ENCODE peak calls at places on chromosomes 12 and 14, in six cellular contexts. One of them, this sample, is unnamed.

GRCh38 chr12:10182662-10183061 is 3.8 kb downstream of the TMEM52B start:
- DNase-seq in K562: no peak
- DNase-seq in GM12878: no peak
- DNase-seq in GM12891: no peak
- DNase-seq in HepG2: no peak
- DNase-seq in H1: no peak
- DNase-seq in this sample: no peak

GRCh38 chr12:26017484-26018211 is 59.2 kb downstream of the RASSF8 start:
- DNase-seq in K562: peak; percentile 44
- DNase-seq in GM12878: no peak
- DNase-seq in GM12891: no peak
- DNase-seq in HepG2: peak; percentile 50
- DNase-seq in H1: peak; percentile 77
- DNase-seq in this sample: no peak

GRCh38 chr14:99892406-99892805 is 99.2 kb downstream of the EML1 start:
- DNase-seq in K562: no peak
- DNase-seq in GM12878: no peak
- DNase-seq in GM12891: no peak
- DNase-seq in HepG2: no peak
- DNase-seq in H1: no peak
- DNase-seq in this sample: no peak

GRCh38 chr12:47411961-47412360 is 293.9 kb downstream of the RPAP3 start:
- DNase-seq in K562: no peak
- DNase-seq in GM12878: no peak
- DNase-seq in GM12891: no peak
- DNase-seq in HepG2: no peak
- DNase-seq in H1: no peak
- DNase-seq in this sample: no peak

GRCh38 chr12:53298154-53298553 is 1.3 kb upstream of the MYG1 start:
- DNase-seq in K562: no peak
- DNase-seq in GM12878: no peak
- DNase-seq in GM12891: no peak
- DNase-seq in HepG2: no peak
- DNase-seq in H1: no peak
- DNase-seq in this sample: no peak

GRCh38 chr12:102023343-102023930 is 38.4 kb downstream of the WASHC3 start:
- DNase-seq in K562: no peak
- DNase-seq in GM12878: no peak
- DNase-seq in GM12891: no peak
- DNase-seq in HepG2: no peak
- DNase-seq in H1: no peak
- DNase-seq in this sample: no peak

GRCh38 chr14:74579447-74580274 is 32.4 kb downstream of the LTBP2 start:
- DNase-seq in K562: no peak
- DNase-seq in GM12878: no peak
- DNase-seq in GM12891: no peak
- DNase-seq in HepG2: peak; percentile 12
- DNase-seq in H1: no peak
- DNase-seq in this sample: no peak

GRCh38 chr12:26520869-26521268 is 312.1 kb downstream of the ITPR2 start:
- DNase-seq in K562: no peak
- DNase-seq in GM12878: no peak
- DNase-seq in GM12891: no peak
- DNase-seq in HepG2: no peak
- DNase-seq in H1: no peak
- DNase-seq in this sample: no peak

GRCh38 chr12:85310456-85311076 is 30.5 kb downstream of the ALX1 start:
- DNase-seq in K562: no peak
- DNase-seq in GM12878: no peak
- DNase-seq in GM12891: no peak
- DNase-seq in HepG2: no peak
- DNase-seq in H1: no peak
- DNase-seq in this sample: no peak

GRCh38 chr14:101932668-101933067 is 31.7 kb upstream of the DYNC1H1 start:
- DNase-seq in K562: peak; percentile 37
- DNase-seq in GM12878: no peak
- DNase-seq in GM12891: no peak
- DNase-seq in HepG2: peak; percentile 31
- DNase-seq in H1: no peak
- DNase-seq in this sample: no peak

GRCh38 chr14:76918176-76918750 is 92.1 kb downstream of the LRRC74A start:
- DNase-seq in K562: no peak
- DNase-seq in GM12878: no peak
- DNase-seq in GM12891: no peak
- DNase-seq in HepG2: no peak
- DNase-seq in H1: no peak
- DNase-seq in this sample: no peak

GRCh38 chr12:4148418-4149056 is 125.0 kb upstream of the CCND2 start:
- DNase-seq in K562: no peak
- DNase-seq in GM12878: peak; percentile 93
- DNase-seq in GM12891: no peak
- DNase-seq in HepG2: no peak
- DNase-seq in H1: no peak
- DNase-seq in this sample: no peak

GRCh38 chr14:71473843-71474242 is 458.4 kb upstream of the RGS6 start:
- DNase-seq in K562: no peak
- DNase-seq in GM12878: no peak
- DNase-seq in GM12891: no peak
- DNase-seq in HepG2: no peak
- DNase-seq in H1: no peak
- DNase-seq in this sample: no peak

GRCh38 chr12:13204428-13204827 is 7.9 kb downstream of the EMP1 start:
- DNase-seq in K562: no peak
- DNase-seq in GM12878: no peak
- DNase-seq in GM12891: no peak
- DNase-seq in HepG2: no peak
- DNase-seq in H1: no peak
- DNase-seq in this sample: no peak

GRCh38 chr12:13206560-13206897 is 10.0 kb downstream of the EMP1 start:
- DNase-seq in K562: no peak
- DNase-seq in GM12878: no peak
- DNase-seq in GM12891: no peak
- DNase-seq in HepG2: no peak
- DNase-seq in H1: no peak
- DNase-seq in this sample: no peak

GRCh38 chr12:13208533-13209278 is 12.2 kb downstream of the EMP1 start:
- DNase-seq in K562: peak; percentile 5
- DNase-seq in GM12878: no peak
- DNase-seq in GM12891: no peak
- DNase-seq in HepG2: no peak
- DNase-seq in H1: peak; percentile 54
- DNase-seq in this sample: no peak

GRCh38 chr12:13203028-13203922 is 6.7 kb downstream of the EMP1 start:
- DNase-seq in K562: no peak
- DNase-seq in GM12878: no peak
- DNase-seq in GM12891: no peak
- DNase-seq in HepG2: no peak
- DNase-seq in H1: peak; percentile 77
- DNase-seq in this sample: no peak

DNA sequence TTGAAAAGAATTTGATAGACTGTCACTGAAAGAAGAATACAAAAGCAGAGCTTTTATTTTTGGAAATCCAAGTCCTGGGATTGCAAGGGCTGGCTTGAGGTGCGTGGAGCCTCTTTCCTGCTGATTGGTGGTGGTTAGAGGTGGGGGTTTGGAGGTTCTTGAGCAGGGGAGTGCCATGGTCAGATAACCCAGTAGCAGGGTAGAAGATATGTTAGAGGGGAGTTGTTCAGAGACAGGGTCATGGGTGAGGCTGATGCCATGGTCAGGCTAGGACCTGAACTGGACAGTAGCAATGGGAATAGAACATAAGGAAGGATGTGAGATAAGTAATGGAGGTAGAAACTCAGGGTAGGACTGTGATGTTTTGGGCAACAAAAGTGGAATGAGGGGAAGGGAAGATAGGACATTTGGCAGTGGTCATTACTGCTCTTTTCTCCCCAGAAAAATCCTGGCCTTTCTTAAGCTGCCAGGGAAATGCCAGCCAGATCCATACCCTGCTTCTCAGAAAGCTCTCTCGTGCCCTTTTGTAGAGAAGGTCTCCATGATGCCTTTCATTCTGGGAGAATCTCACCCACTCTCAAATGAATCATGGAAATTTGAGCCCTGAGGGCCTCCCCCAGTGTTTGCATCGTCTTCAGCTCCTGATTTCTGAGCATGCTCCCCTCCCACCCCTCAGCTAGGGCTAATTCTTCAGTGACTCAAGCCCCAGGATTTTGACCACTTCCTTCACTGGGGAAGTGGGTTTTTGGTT is 9.5 kb downstream of the EMP1 start:
- DNase-seq in K562: no peak
- DNase-seq in GM12878: no peak
- DNase-seq in GM12891: no peak
- DNase-seq in HepG2: no peak
- DNase-seq in H1: no peak
- DNase-seq in this sample: no peak
- TF ChIP-seq POLR2A in K562: no peak
- TF ChIP-seq POLR2A in GM12878: no peak
- TF ChIP-seq POLR2A in GM12891: no peak
- TF ChIP-seq POLR2A in HepG2: no peak
- TF ChIP-seq POLR2A in H1: no peak
- TF ChIP-seq POLR2A in this sample: no peak

GRCh38 chr12:94173660-94174265 is 25.4 kb downstream of the PLXNC1 start:
- DNase-seq in K562: no peak
- DNase-seq in GM12878: no peak
- DNase-seq in GM12891: no peak
- DNase-seq in HepG2: no peak
- DNase-seq in H1: no peak
- DNase-seq in this sample: no peak

GRCh38 chr12:94172031-94172430 is 23.7 kb downstream of the PLXNC1 start:
- DNase-seq in K562: peak; percentile 73
- DNase-seq in GM12878: no peak
- DNase-seq in GM12891: no peak
- DNase-seq in HepG2: peak; percentile 15
- DNase-seq in H1: no peak
- DNase-seq in this sample: no peak

GRCh38 chr12:94171595-94171930 is 23.2 kb downstream of the PLXNC1 start:
- DNase-seq in K562: no peak
- DNase-seq in GM12878: no peak
- DNase-seq in GM12891: no peak
- DNase-seq in HepG2: no peak
- DNase-seq in H1: no peak
- DNase-seq in this sample: no peak

GRCh38 chr12:94174576-94174975 is 26.2 kb downstream of the PLXNC1 start:
- DNase-seq in K562: no peak
- DNase-seq in GM12878: no peak
- DNase-seq in GM12891: no peak
- DNase-seq in HepG2: no peak
- DNase-seq in H1: no peak
- DNase-seq in this sample: no peak

GRCh38 chr12:94172973-94173372 is 24.6 kb downstream of the PLXNC1 start:
- DNase-seq in K562: no peak
- DNase-seq in GM12878: no peak
- DNase-seq in GM12891: no peak
- DNase-seq in HepG2: peak; percentile 94
- DNase-seq in H1: no peak
- DNase-seq in this sample: no peak
- TF ChIP-seq TAF1 in K562: no peak
- TF ChIP-seq TAF1 in GM12878: no peak
- TF ChIP-seq TAF1 in GM12891: no peak
- TF ChIP-seq TAF1 in HepG2: no peak
- TF ChIP-seq TAF1 in H1: no peak
- TF ChIP-seq TAF1 in this sample: no peak

DNA sequence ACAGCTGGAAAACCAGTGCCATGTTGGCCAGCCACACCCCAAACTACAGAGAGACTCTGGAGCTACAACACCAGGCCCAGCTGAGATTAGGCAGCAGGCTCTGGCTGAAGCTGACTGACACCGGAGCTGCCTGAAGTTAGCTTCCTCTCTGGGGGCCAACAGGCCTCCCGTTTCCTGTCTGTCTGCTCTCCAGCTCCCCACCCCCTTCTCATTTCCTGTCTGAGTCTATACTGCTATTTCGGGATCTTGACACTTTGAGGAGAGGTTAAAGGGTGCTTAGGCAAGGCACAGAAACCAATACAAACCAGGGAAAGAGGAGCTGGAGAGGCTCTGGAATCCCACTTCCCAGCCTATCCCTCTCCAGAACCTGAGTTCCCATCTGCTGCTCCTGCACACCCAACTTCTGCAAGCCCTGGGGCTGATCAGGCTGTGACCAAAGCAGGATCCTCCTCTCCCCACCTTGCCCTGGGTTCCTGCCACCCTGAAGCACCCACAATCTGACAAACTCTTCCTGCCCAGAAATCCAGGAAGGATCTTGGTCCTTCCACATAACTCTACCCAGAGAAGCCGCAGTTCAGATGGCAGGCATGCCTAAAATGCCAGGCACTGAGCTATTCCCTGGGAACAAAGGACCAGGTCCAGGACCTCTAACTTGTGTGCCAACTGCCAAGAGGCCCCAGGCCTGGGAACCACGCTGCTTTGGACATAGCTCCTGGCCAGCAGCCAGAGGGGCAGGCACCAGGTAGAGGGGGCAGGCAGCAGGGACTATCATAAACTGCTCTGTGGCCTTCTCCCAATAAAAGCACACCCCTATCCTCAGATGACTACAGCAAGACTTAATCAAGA is 39.9 kb downstream of the PRPF40B start:
- DNase-seq in K562: peak; percentile 89
- DNase-seq in GM12878: peak; percentile 75
- DNase-seq in GM12891: peak; percentile 74
- DNase-seq in HepG2: peak; percentile 14
- DNase-seq in H1: no peak
- DNase-seq in this sample: peak; percentile 82
- TF ChIP-seq POLR2AphosphoS5 in K562: peak; percentile 41
- TF ChIP-seq POLR2AphosphoS5 in GM12878: peak; percentile 86
- TF ChIP-seq POLR2AphosphoS5 in GM12891: peak; percentile 80
- TF ChIP-seq POLR2AphosphoS5 in HepG2: no peak
- TF ChIP-seq POLR2AphosphoS5 in H1: no peak
- TF ChIP-seq POLR2AphosphoS5 in this sample: peak; percentile 87

GRCh38 chr14:63641473-63642228 is at the start of gene WDR89:
- DNase-seq in K562: peak; percentile 96
- DNase-seq in GM12878: peak; percentile 100
- DNase-seq in GM12891: peak; percentile 66
- DNase-seq in HepG2: peak; percentile 99
- DNase-seq in H1: peak; percentile 94
- DNase-seq in this sample: peak; percentile 76
- TF ChIP-seq POLR2A in K562: peak; percentile 88
- TF ChIP-seq POLR2A in GM12878: peak; percentile 91
- TF ChIP-seq POLR2A in GM12891: peak; percentile 94
- TF ChIP-seq POLR2A in HepG2: peak; percentile 91
- TF ChIP-seq POLR2A in H1: peak; percentile 78
- TF ChIP-seq POLR2A in this sample: peak; percentile 94

This sample was measured in GM12892.